ENCODE peak calls at places on chromosomes 11 and 22, in four cellular contexts. B, T, Q and O are unnamed samples.

GRCh38 chr22:39080052-39080762 is 3.1 kb downstream of the APOBEC3G start:
- DNase-seq in B (no peak), T (peak; percentile 21), Q (no peak), O (no peak)

GRCh38 chr22:25346859-25347751 is 127.7 kb downstream of the CRYBB2 start:
- DNase-seq in B (no peak), T (peak; percentile 81), Q (no peak), O (no peak)

GRCh38 chr11:81644239-81644840 is 1089.3 kb downstream of the FAM181B start:
- DNase-seq in B (no peak), Q (peak; percentile 11), T (no peak), O (peak; percentile 31)

GRCh38 chr11:3140291-3140603 is 24.9 kb downstream of the OSBPL5 start:
- DNase-seq in Q (no peak), B (no peak), T (peak; percentile 31), O (no peak)

GRCh38 chr11:44564653-44565007 is 833 bp upstream of the CD82 start:
- DNase-seq in T (peak; percentile 90), Q (peak; percentile 76), B (no peak), O (no peak)

GRCh38 chr22:46977656-46978343 is 215.3 kb downstream of the TBC1D22A start:
- DNase-seq in B (no peak), Q (no peak), T (no peak), O (no peak)

GRCh38 chr22:39132281-39132680 is 20.2 kb downstream of the CBX7 start:
- DNase-seq in T (peak; percentile 54), B (no peak), Q (no peak), O (no peak)

GRCh38 chr11:7635137-7635536 is 38.2 kb downstream of the CYB5R2 start:
- DNase-seq in Q (no peak), T (no peak), B (no peak), O (no peak)

GRCh38 chr22:27749597-27750225 is 51.8 kb downstream of the MN1 start:
- DNase-seq in B (no peak), Q (no peak), T (no peak), O (no peak)

GRCh38 chr22:24115247-24116207 is 65.8 kb upstream of the SUSD2 start:
- DNase-seq in Q (no peak), T (peak; percentile 24), B (no peak), O (no peak)

GRCh38 chr11:65787649-65788622 is 1.1 kb downstream of the OVOL1 start:
- DNase-seq in B (no peak), Q (no peak), T (peak; percentile 64), O (no peak)

DNA sequence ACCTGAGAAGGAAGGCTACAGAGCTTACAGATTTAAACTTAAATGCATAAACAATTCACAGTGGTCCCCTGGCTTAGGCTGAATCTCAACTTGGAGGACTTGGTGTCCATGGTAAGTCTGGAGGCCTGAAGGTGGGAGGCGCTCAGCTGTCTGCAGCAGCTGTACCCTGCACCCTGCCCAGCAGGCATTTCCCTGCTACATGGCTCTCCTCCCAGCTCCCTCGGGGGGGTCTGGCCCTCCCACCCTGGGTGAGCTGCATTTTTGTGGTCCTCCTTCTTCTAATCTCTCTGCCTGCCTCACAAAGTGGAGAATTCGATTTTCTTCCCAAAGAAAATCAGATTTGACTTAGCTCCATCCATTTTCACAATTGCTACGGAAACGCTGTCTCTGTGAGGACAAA is 273.2 kb downstream of the KIRREL3 start:
- DNase-seq in B (no peak), T (no peak), Q (no peak), O (no peak)
- H3K27me3 ChIP-seq in B (no peaks in the 10 kb centered on the region), T (no peaks in the 10 kb centered on the region), Q (peaks cover 62% of the 10 kb centered on the region), O (no peaks in the 10 kb centered on the region)

GRCh38 chr11:73236879-73237278 is 18.8 kb downstream of the P2RY2 start:
- DNase-seq in B (no peak), T (no peak), Q (peak; percentile 65), O (no peak)
- TF ChIP-seq CTCF in B (no peak), T (peak; percentile 67), Q (peak; percentile 89), O (peak; percentile 57)

DNA sequence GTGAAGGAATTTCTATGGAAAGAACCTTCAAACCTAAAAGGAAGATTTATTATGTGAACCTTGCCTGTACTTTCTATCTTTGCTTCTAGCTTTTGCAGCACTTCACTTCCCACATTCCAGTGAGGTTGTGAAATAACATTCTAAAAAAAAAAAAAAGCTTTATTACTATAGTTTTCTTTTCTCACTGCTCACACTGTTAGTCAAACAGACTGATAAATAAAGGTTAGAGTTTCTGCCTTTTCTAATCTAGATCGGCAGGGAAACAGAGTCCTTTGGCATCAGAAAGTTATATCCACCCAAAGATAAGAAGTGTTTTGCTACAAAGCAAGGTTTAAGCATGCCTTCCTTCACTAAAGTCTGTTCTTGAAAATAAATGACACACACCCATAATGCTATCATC is 2.8 kb downstream of the AAMDC start:
- DNase-seq in Q (no peak), B (no peak), T (no peak), O (no peak)
- H3K4me3 ChIP-seq in Q (no peak overlapping the region), B (no peak overlapping the region), T (no peak overlapping the region), O (no peak overlapping the region)

DNA sequence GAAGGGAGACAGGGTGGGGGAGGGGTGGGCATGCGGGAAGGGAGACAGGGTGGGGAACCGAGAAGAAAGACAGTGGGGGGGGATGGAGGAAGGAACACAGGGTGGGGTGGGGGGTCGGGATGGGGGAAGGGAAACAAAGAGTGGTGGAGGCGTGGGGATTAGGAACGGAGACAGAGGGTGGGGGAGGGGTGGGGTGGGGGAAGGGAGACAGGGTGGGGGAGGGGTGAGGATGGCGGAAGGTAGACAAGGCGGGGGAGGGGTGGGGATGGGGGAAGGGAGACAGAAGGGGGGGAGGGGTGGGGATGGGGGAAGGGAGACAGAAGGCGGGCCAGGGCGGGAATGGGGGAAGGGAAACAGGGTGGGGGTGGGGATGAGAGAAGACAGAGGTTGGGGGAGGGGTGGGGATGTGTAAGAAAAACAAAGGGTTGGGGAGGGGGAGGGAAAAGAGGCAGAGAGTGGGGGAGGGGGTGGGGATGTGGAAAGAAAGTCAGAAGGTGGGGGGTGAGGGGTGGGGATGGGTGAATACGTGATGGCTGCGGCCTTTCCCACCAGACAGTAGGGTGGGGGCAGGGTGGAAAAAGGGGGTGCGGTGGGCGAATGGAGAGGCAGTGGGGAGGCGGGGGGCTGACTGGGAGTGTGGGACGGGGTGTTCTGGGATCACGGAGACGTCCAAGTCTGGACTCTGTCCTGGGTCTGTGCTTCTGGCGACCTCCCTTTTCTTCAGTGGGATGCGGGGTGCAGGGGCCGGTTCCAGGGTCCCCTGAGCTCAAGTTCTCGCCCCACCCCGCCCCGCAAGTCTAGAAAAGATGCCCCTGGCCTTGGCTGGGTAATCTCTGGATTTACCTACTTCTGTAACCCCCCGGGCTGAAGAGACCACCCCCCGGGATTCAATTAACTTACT is 744 bp downstream of the PRAME start:
- DNase-seq in B (no peak), T (no peak), Q (no peak), O (no peak)
- H3K27me3 ChIP-seq in B (no peaks in the 10 kb centered on the region), T (no peaks in the 10 kb centered on the region), Q (no peaks in the 10 kb centered on the region), O (no peaks in the 10 kb centered on the region)

DNA sequence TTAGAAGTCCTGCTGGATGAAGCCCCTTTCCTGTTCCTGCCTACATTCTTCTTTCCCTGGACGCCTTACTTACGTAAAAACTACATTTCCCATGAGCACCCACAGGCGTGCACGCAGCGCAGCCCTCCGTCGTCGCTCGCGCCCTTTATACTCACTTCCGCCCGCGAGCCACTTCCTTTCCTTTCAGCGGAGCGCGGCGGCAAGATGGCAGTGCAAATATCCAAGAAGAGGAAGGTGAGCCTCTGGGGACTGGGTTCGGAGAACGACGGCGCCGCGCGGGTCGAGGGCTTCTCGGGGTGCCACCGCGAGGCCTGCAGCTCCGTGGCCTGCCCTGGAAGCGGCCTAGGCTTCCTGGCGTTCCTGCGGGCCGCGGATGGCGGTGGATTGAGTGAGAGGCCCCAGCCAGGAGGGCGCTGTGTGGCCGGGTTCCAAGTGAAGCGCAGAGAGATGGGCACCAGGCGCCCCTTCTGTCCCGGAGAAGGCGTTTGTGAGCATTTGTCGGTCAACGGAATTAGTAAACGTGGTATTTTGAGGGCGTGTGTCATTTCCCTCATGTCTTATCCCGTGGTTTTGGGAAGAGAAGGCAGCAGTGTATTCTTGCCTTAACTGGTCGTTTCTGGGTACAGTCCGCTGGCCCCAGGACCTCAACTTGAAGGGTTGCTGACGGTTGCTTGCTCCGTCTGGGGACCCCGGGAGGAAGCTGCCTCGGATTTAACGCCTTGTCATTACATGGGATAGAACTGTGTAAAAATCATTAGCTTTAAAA is at the start of gene RPS3:
- DNase-seq in Q (peak; percentile 91), B (peak; percentile 92), T (peak; percentile 97), O (peak; percentile 63)
- TF ChIP-seq CTCF in Q (peak; percentile 37), B (peak; percentile 17), T (no peak), O (peak; percentile 20)